ENCODE peak calls at places on chromosomes 7 and 10, in five cellular contexts. Y, U, P, W and R are unnamed samples.

GRCh38 chr7:151247611-151248176 is 800 bp downstream of the SMARCD3 start:
- DNase-seq in Y (peak), U (no peak), P (peak), W (no peak), R (no peak)

GRCh38 chr7:73685311-73685710 is 1.9 kb downstream of the BUD23 start:
- DNase-seq in Y (no peak), U (no peak), P (no peak), W (no peak), R (no peak)

GRCh38 chr10:81838950-81839349 is 36.0 kb upstream of the NRG3 start:
- DNase-seq in Y (no peak), U (no peak), P (no peak), W (no peak), R (no peak)

GRCh38 chr7:157282141-157282801 is 54.5 kb upstream of the DNAJB6 start:
- DNase-seq in Y (no peak), U (no peak), P (peak), W (no peak), R (no peak)

GRCh38 chr7:12583922-12584321 is 13.4 kb downstream of the SCIN start:
- DNase-seq in Y (no peak), U (no peak), P (no peak), W (no peak), R (no peak)

GRCh38 chr7:4621401-4621800 is 60.7 kb upstream of the FOXK1 start:
- DNase-seq in Y (no peak), U (peak), P (no peak), W (no peak), R (no peak)

GRCh38 chr10:32956365-32957197 is 1.4 kb downstream of the ITGB1 start:
- DNase-seq in Y (no peak), U (no peak), P (no peak), W (no peak), R (no peak)

GRCh38 chr7:18693401-18693800 is 197.9 kb downstream of the HDAC9 start:
- DNase-seq in Y (no peak), U (peak), P (no peak), W (no peak), R (peak)

GRCh38 chr7:139023076-139023475 is 12.8 kb downstream of the ZC3HAV1L start:
- DNase-seq in Y (no peak), U (peak), P (no peak), W (no peak), R (no peak)

GRCh38 chr7:25812086-25812855 is 339.7 kb upstream of the NFE2L3 start:
- DNase-seq in Y (no peak), U (no peak), P (no peak), W (no peak), R (no peak)

GRCh38 chr10:124349993-124350280 is 68.8 kb downstream of the OAT start:
- DNase-seq in Y (no peak), U (no peak), P (no peak), W (no peak), R (no peak)

GRCh38 chr10:86439544-86439943 is 72.9 kb upstream of the GRID1 start:
- DNase-seq in Y (peak), U (peak), P (no peak), W (no peak), R (peak)

GRCh38 chr10:118950190-118950658 is 79.3 kb upstream of the NANOS1 start:
- DNase-seq in Y (no peak), U (peak), P (no peak), W (peak), R (peak)

GRCh38 chr10:2874963-2875362 is 192.4 kb upstream of the PFKP start:
- DNase-seq in Y (no peak), U (no peak), P (no peak), W (no peak), R (no peak)

GRCh38 chr7:40551685-40552576 is 417.1 kb downstream of the SUGCT start:
- DNase-seq in Y (no peak), U (peak), P (no peak), W (no peak), R (peak)

GRCh38 chr10:21125471-21126228 is 228.5 kb upstream of the NEBL start:
- DNase-seq in Y (no peak), U (no peak), P (no peak), W (no peak), R (no peak)

GRCh38 chr7:191105-192034 is 1.0 kb upstream of the FAM20C start:
- DNase-seq in Y (peak), U (peak), P (no peak), W (no peak), R (peak)
- H3K4me3 ChIP-seq in Y (peak), U (peak), P (peak), W (peak), R (peak)

GRCh38 chr10:73246783-73247508 is at the start of gene DNAJC9:
- DNase-seq in Y (peak), U (peak), P (peak), W (no peak), R (peak)
- TF ChIP-seq CTCF in Y (no peak), U (no peak), P (peak), W (no peak), R (no peak)

GRCh38 chr10:56831681-56832080 is 470.6 kb upstream of the ZWINT start:
- DNase-seq in Y (no peak), U (no peak), P (no peak), W (no peak), R (no peak)

GRCh38 chr10:56836659-56837058 is 475.6 kb upstream of the ZWINT start:
- DNase-seq in Y (no peak), U (no peak), P (no peak), W (no peak), R (no peak)
- H3K4me3 ChIP-seq in Y (no peak), U (no peak), P (no peak), W (no peak), R (no peak)

GRCh38 chr10:131899695-131900349 is 986 bp upstream of the PPP2R2D start:
- DNase-seq in Y (no peak), U (no peak), P (no peak), W (no peak), R (peak)
- TF ChIP-seq CTCF in Y (no peak), U (no peak), P (no peak), W (no peak), R (no peak)

DNA sequence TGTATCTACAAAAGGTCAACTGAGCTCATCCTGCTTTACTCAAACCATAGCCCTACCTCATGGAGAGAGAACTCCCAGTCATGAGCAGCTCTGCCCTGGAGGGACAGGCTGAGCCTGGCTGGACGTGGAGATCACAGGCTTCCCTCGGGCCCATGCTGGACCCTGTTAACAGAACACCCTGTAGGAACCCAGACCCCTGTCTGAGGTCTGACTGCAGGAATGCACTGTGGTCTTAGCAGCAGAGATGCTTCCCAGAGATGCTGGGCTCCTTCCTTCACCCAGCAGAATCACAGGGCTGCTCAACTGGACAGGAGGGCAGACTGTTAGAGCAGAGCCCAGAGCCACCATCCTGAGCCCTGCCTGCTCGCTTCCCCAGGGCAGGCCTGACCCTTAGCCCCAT is 814 bp downstream of the TMEM72 start:
- DNase-seq in Y (no peak), U (no peak), P (no peak), W (no peak), R (no peak)
- H3K4me3 ChIP-seq in Y (no peak), U (no peak), P (no peak), W (no peak), R (no peak)

DNA sequence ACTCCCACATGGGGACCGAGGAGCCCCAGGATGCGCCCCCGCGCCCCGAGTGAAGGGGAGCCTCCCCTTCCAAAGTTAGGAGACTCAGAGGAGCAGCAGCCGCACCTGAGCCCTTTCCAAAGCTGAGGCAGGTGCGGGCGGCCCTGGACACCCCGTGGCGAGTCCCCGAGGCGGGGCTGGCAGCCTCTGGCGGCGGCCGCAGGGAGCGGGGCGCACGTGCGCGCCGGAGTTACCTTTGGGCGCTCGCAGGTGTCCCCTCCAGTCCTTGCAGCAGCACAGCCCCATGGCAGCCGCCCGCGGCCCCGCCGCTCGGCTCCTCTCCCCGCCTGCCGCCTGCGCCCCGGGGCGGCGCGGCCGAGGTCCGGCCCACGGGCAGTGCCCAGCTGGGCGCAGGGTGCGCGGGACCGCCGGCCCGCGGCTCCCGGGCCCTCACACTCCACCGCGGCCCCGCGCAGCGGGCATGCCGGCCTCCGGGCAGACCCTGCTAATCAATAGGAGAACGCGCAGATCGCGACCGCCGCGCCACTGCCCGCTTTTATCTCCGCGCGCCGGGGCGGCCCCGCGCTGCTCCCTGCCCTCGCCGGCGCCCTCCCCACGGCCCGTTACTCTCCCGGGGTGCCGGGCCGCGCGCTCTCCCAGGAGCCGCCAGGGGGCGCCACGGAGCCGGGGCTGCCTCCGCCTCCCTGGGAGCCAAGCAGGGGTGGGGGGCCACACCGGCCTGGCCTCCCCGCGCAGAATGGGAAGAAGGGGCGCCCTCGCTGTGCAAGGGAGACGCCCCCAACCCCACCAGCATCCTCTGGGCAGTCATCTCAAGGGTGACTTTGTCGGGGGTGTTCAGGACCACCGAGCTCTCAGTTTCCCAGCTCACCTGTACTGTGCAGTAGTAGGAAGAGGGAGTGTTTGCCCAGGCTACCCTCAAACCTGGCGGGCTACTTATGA is 80.8 kb downstream of the ARHGAP22 start:
- DNase-seq in Y (no peak), U (peak), P (no peak), W (peak), R (peak)
- TF ChIP-seq CTCF in Y (no peak), U (peak), P (no peak), W (no peak), R (peak)